ENCODE peak calls at places on chromosomes 5 and 9, in seven cellular contexts. I is stomach, H is nucleus accumbens, J is GM04503, A is A673, S is NCI-H1694 treated with DMSO at 0.1 percent for 48 hours, X is psoas muscle. B is an unnamed sample.

GRCh38 chr5:73278693-73279092 is 105.7 kb downstream of the TMEM174 start:
- DNase-seq in I (no peak), S (peak), X (no peak), A (no peak), J (no peak), H (no peak), B (no peak)

GRCh38 chr9:70205366-70206020 is 53.3 kb upstream of the SMC5 start:
- DNase-seq in X (no peak), H (no peak), J (no peak), I (no peak), A (no peak), S (no peak), B (no peak)

GRCh38 chr5:1568201-1568979 is 44.6 kb upstream of the LPCAT1 start:
- DNase-seq in S (no peak), X (no peak), J (peak), H (no peak), A (no peak), I (no peak), B (peak)

GRCh38 chr5:471750-472058 is 28.7 kb downstream of the EXOC3 start:
- DNase-seq in X (no peak), H (no peak), A (no peak), S (no peak), I (no peak), J (no peak), B (no peak)

GRCh38 chr5:155080721-155081120 is 67.2 kb downstream of the KIF4B start:
- DNase-seq in A (no peak), J (no peak), X (no peak), S (no peak), I (no peak), H (no peak), B (no peak)

GRCh38 chr9:112380102-112380581 is at the start of gene HSDL2:
- DNase-seq in S (no peak), I (peak), X (no peak), J (no peak), A (peak), H (no peak), B (no peak)

GRCh38 chr5:109560554-109560953 is 129.2 kb upstream of the MAN2A1 start:
- DNase-seq in A (no peak), X (no peak), I (no peak), J (no peak), H (no peak), S (no peak), B (no peak)

GRCh38 chr5:117463836-117464235 is 889.2 kb upstream of the SEMA6A start:
- DNase-seq in H (no peak), I (no peak), J (no peak), X (no peak), A (no peak), S (peak), B (no peak)

GRCh38 chr5:54658014-54658413 is 140.5 kb downstream of the SNX18 start:
- DNase-seq in S (no peak), X (no peak), A (peak), I (no peak), H (no peak), J (no peak), B (no peak)

GRCh38 chr5:85927632-85928031 is 690.1 kb upstream of the COX7C start:
- DNase-seq in X (no peak), H (no peak), A (no peak), S (no peak), I (no peak), J (no peak), B (no peak)

GRCh38 chr9:127776195-127776918 is 2.1 kb downstream of the SH2D3C start:
- DNase-seq in S (no peak), A (peak), H (no peak), J (no peak), X (peak), I (no peak), B (no peak)